ENCODE peak calls at places on chromosomes 5 and 9, in seven cellular contexts. One of them, this sample, is unnamed.

GRCh38 chr5:68652507-68652906 is 437.0 kb downstream of the PIK3R1 start:
- DNase-seq in right lobe of liver: no peak
- DNase-seq in activated naive CD8-positive, alpha-beta T cell treated with anti-CD3 and anti-CD28 coated beads, Interleukin-2, amount 50 U/mL, for 24 hours: no peak
- DNase-seq in neuronal stem cell: no peak
- DNase-seq in Caco-2: no peak
- DNase-seq in kidney glomerular epithelial cell: peak
- DNase-seq in MCF 10A: peak
- DNase-seq in this sample: no peak

GRCh38 chr9:94639045-94639995 is at the start of gene FBP1:
- DNase-seq in kidney glomerular epithelial cell: no peak
- DNase-seq in right lobe of liver: peak
- DNase-seq in activated naive CD8-positive, alpha-beta T cell treated with anti-CD3 and anti-CD28 coated beads, Interleukin-2, amount 50 U/mL, for 24 hours: peak
- DNase-seq in MCF 10A: no peak
- DNase-seq in neuronal stem cell: no peak
- DNase-seq in Caco-2: no peak
- DNase-seq in this sample: peak

GRCh38 chr5:181149355-181149754 is 2.0 kb downstream of the OR2V2 start:
- DNase-seq in right lobe of liver: no peak
- DNase-seq in neuronal stem cell: no peak
- DNase-seq in activated naive CD8-positive, alpha-beta T cell treated with anti-CD3 and anti-CD28 coated beads, Interleukin-2, amount 50 U/mL, for 24 hours: no peak
- DNase-seq in kidney glomerular epithelial cell: no peak
- DNase-seq in Caco-2: no peak
- DNase-seq in MCF 10A: peak
- DNase-seq in this sample: no peak

GRCh38 chr9:103721056-103721455 is 373.1 kb upstream of the SMC2 start:
- DNase-seq in activated naive CD8-positive, alpha-beta T cell treated with anti-CD3 and anti-CD28 coated beads, Interleukin-2, amount 50 U/mL, for 24 hours: no peak
- DNase-seq in Caco-2: no peak
- DNase-seq in MCF 10A: no peak
- DNase-seq in kidney glomerular epithelial cell: no peak
- DNase-seq in neuronal stem cell: no peak
- DNase-seq in right lobe of liver: no peak
- DNase-seq in this sample: no peak

GRCh38 chr9:115154969-115155534 is 37.1 kb upstream of the TNC start:
- DNase-seq in neuronal stem cell: no peak
- DNase-seq in right lobe of liver: no peak
- DNase-seq in Caco-2: no peak
- DNase-seq in activated naive CD8-positive, alpha-beta T cell treated with anti-CD3 and anti-CD28 coated beads, Interleukin-2, amount 50 U/mL, for 24 hours: no peak
- DNase-seq in kidney glomerular epithelial cell: no peak
- DNase-seq in MCF 10A: no peak
- DNase-seq in this sample: no peak

GRCh38 chr9:113436753-113437515 is 26.4 kb downstream of the C9orf43 start:
- DNase-seq in MCF 10A: no peak
- DNase-seq in activated naive CD8-positive, alpha-beta T cell treated with anti-CD3 and anti-CD28 coated beads, Interleukin-2, amount 50 U/mL, for 24 hours: no peak
- DNase-seq in Caco-2: peak
- DNase-seq in kidney glomerular epithelial cell: no peak
- DNase-seq in right lobe of liver: no peak
- DNase-seq in neuronal stem cell: no peak
- DNase-seq in this sample: no peak

GRCh38 chr5:10572451-10572850 is 8.6 kb downstream of the ANKRD33B start:
- DNase-seq in MCF 10A: no peak
- DNase-seq in Caco-2: no peak
- DNase-seq in neuronal stem cell: no peak
- DNase-seq in activated naive CD8-positive, alpha-beta T cell treated with anti-CD3 and anti-CD28 coated beads, Interleukin-2, amount 50 U/mL, for 24 hours: no peak
- DNase-seq in kidney glomerular epithelial cell: no peak
- DNase-seq in right lobe of liver: no peak
- DNase-seq in this sample: no peak

GRCh38 chr9:35690447-35691324 is 961 bp upstream of the TPM2 start:
- DNase-seq in right lobe of liver: peak
- DNase-seq in Caco-2: peak
- DNase-seq in kidney glomerular epithelial cell: peak
- DNase-seq in neuronal stem cell: peak
- DNase-seq in activated naive CD8-positive, alpha-beta T cell treated with anti-CD3 and anti-CD28 coated beads, Interleukin-2, amount 50 U/mL, for 24 hours: peak
- DNase-seq in MCF 10A: peak
- DNase-seq in this sample: no peak

GRCh38 chr5:56440871-56441740 is 208.0 kb upstream of the ANKRD55 start:
- DNase-seq in kidney glomerular epithelial cell: peak
- DNase-seq in neuronal stem cell: no peak
- DNase-seq in MCF 10A: peak
- DNase-seq in Caco-2: peak
- DNase-seq in activated naive CD8-positive, alpha-beta T cell treated with anti-CD3 and anti-CD28 coated beads, Interleukin-2, amount 50 U/mL, for 24 hours: no peak
- DNase-seq in right lobe of liver: no peak
- DNase-seq in this sample: no peak